ENCODE peak calls at places on chromosomes 1 and 21, in nine cellular contexts. One of them, this sample, is unnamed.

GRCh38 chr1:56424744-56425493 is 154.4 kb downstream of the PLPP3 start:
- DNase-seq in neuronal stem cell: no peak
- DNase-seq in astrocyte: peak; percentile 47
- DNase-seq in BE2C: peak; percentile 48
- DNase-seq in adrenal gland: peak; percentile 81
- DNase-seq in HCT116: peak; percentile 36
- DNase-seq in IMR-90: peak; percentile 71
- DNase-seq in hepatocyte: peak; percentile 59
- DNase-seq in stomach: peak; percentile 68
- DNase-seq in this sample: peak; percentile 45

GRCh38 chr1:8026153-8026975 is at the start of gene ERRFI1:
- DNase-seq in neuronal stem cell: peak; percentile 96
- DNase-seq in astrocyte: peak; percentile 85
- DNase-seq in BE2C: peak; percentile 86
- DNase-seq in adrenal gland: peak; percentile 93
- DNase-seq in HCT116: peak; percentile 83
- DNase-seq in IMR-90: peak; percentile 93
- DNase-seq in hepatocyte: peak; percentile 98
- DNase-seq in stomach: peak; percentile 97
- DNase-seq in this sample: peak; percentile 95

GRCh38 chr1:58861510-58861909 is 77.7 kb upstream of the JUN start:
- DNase-seq in neuronal stem cell: no peak
- DNase-seq in astrocyte: no peak
- DNase-seq in BE2C: no peak
- DNase-seq in adrenal gland: no peak
- DNase-seq in HCT116: no peak
- DNase-seq in IMR-90: peak; percentile 33
- DNase-seq in hepatocyte: no peak
- DNase-seq in stomach: no peak
- DNase-seq in this sample: no peak

GRCh38 chr21:32829504-32829903 is 57.9 kb upstream of the PAXBP1 start:
- DNase-seq in neuronal stem cell: no peak
- DNase-seq in astrocyte: no peak
- DNase-seq in BE2C: no peak
- DNase-seq in adrenal gland: no peak
- DNase-seq in HCT116: no peak
- DNase-seq in IMR-90: no peak
- DNase-seq in hepatocyte: no peak
- DNase-seq in stomach: no peak
- DNase-seq in this sample: no peak

GRCh38 chr1:81113688-81114087 is 687.0 kb upstream of the ADGRL2 start:
- DNase-seq in neuronal stem cell: no peak
- DNase-seq in astrocyte: peak; percentile 68
- DNase-seq in BE2C: no peak
- DNase-seq in adrenal gland: no peak
- DNase-seq in HCT116: no peak
- DNase-seq in IMR-90: peak; percentile 31
- DNase-seq in hepatocyte: no peak
- DNase-seq in stomach: no peak
- DNase-seq in this sample: no peak

GRCh38 chr1:181086926-181087325 is 1.6 kb upstream of the IER5 start:
- DNase-seq in neuronal stem cell: no peak
- DNase-seq in astrocyte: peak; percentile 70
- DNase-seq in BE2C: no peak
- DNase-seq in adrenal gland: no peak
- DNase-seq in HCT116: no peak
- DNase-seq in IMR-90: peak; percentile 80
- DNase-seq in hepatocyte: no peak
- DNase-seq in stomach: no peak
- DNase-seq in this sample: no peak

GRCh38 chr1:947958-948357 is 11.1 kb downstream of the NOC2L start:
- DNase-seq in neuronal stem cell: no peak
- DNase-seq in astrocyte: no peak
- DNase-seq in BE2C: no peak
- DNase-seq in adrenal gland: no peak
- DNase-seq in HCT116: no peak
- DNase-seq in IMR-90: no peak
- DNase-seq in hepatocyte: no peak
- DNase-seq in stomach: no peak
- DNase-seq in this sample: no peak

GRCh38 chr21:45043541-45044020 is 30.8 kb upstream of the ADARB1 start:
- DNase-seq in neuronal stem cell: no peak
- DNase-seq in astrocyte: no peak
- DNase-seq in BE2C: no peak
- DNase-seq in adrenal gland: no peak
- DNase-seq in HCT116: no peak
- DNase-seq in IMR-90: no peak
- DNase-seq in hepatocyte: no peak
- DNase-seq in stomach: no peak
- DNase-seq in this sample: no peak

GRCh38 chr1:111139234-111139955 is 498 bp downstream of the DRAM2 start:
- DNase-seq in neuronal stem cell: peak; percentile 65
- DNase-seq in astrocyte: peak; percentile 58
- DNase-seq in BE2C: no peak
- DNase-seq in adrenal gland: peak; percentile 56
- DNase-seq in HCT116: peak; percentile 18
- DNase-seq in IMR-90: peak; percentile 58
- DNase-seq in hepatocyte: peak; percentile 71
- DNase-seq in stomach: peak; percentile 30
- DNase-seq in this sample: peak; percentile 81

GRCh38 chr1:32681501-32681900 is 21.1 kb downstream of the SYNC start:
- DNase-seq in neuronal stem cell: no peak
- DNase-seq in astrocyte: no peak
- DNase-seq in BE2C: no peak
- DNase-seq in adrenal gland: peak; percentile 41
- DNase-seq in HCT116: no peak
- DNase-seq in IMR-90: peak; percentile 28
- DNase-seq in hepatocyte: no peak
- DNase-seq in stomach: no peak
- DNase-seq in this sample: no peak

GRCh38 chr1:115980998-115981993 is 5.0 kb downstream of the SLC22A15 start:
- DNase-seq in neuronal stem cell: no peak
- DNase-seq in astrocyte: peak; percentile 9
- DNase-seq in BE2C: peak; percentile 20
- DNase-seq in adrenal gland: peak; percentile 21
- DNase-seq in HCT116: peak; percentile 42
- DNase-seq in IMR-90: peak; percentile 16
- DNase-seq in hepatocyte: peak; percentile 62
- DNase-seq in stomach: no peak
- DNase-seq in this sample: peak; percentile 70

GRCh38 chr1:162660598-162660997 is 28.3 kb downstream of the DDR2 start:
- DNase-seq in neuronal stem cell: no peak
- DNase-seq in astrocyte: peak; percentile 12
- DNase-seq in BE2C: no peak
- DNase-seq in adrenal gland: no peak
- DNase-seq in HCT116: no peak
- DNase-seq in IMR-90: no peak
- DNase-seq in hepatocyte: peak; percentile 22
- DNase-seq in stomach: no peak
- DNase-seq in this sample: peak; percentile 48

GRCh38 chr1:163036661-163037060 is 32.5 kb upstream of the RGS4 start:
- DNase-seq in neuronal stem cell: no peak
- DNase-seq in astrocyte: peak; percentile 48
- DNase-seq in BE2C: no peak
- DNase-seq in adrenal gland: no peak
- DNase-seq in HCT116: no peak
- DNase-seq in IMR-90: peak; percentile 29
- DNase-seq in hepatocyte: no peak
- DNase-seq in stomach: no peak
- DNase-seq in this sample: no peak

GRCh38 chr1:152515454-152515823 is 1.2 kb downstream of the CRCT1 start:
- DNase-seq in neuronal stem cell: no peak
- DNase-seq in astrocyte: peak; percentile 23
- DNase-seq in BE2C: no peak
- DNase-seq in adrenal gland: no peak
- DNase-seq in HCT116: no peak
- DNase-seq in IMR-90: peak; percentile 4
- DNase-seq in hepatocyte: no peak
- DNase-seq in stomach: no peak
- DNase-seq in this sample: peak; percentile 15

GRCh38 chr1:84012018-84012417 is 13.1 kb upstream of the TTLL7 start:
- DNase-seq in neuronal stem cell: no peak
- DNase-seq in astrocyte: no peak
- DNase-seq in BE2C: no peak
- DNase-seq in adrenal gland: no peak
- DNase-seq in HCT116: no peak
- DNase-seq in IMR-90: no peak
- DNase-seq in hepatocyte: no peak
- DNase-seq in stomach: no peak
- DNase-seq in this sample: no peak

GRCh38 chr1:85571181-85571540 is 9.4 kb upstream of the CCN1 start:
- DNase-seq in neuronal stem cell: no peak
- DNase-seq in astrocyte: no peak
- DNase-seq in BE2C: no peak
- DNase-seq in adrenal gland: no peak
- DNase-seq in HCT116: no peak
- DNase-seq in IMR-90: peak; percentile 17
- DNase-seq in hepatocyte: no peak
- DNase-seq in stomach: no peak
- DNase-seq in this sample: no peak

GRCh38 chr1:85570446-85571180 is 9.9 kb upstream of the CCN1 start:
- DNase-seq in neuronal stem cell: no peak
- DNase-seq in astrocyte: no peak
- DNase-seq in BE2C: no peak
- DNase-seq in adrenal gland: no peak
- DNase-seq in HCT116: no peak
- DNase-seq in IMR-90: no peak
- DNase-seq in hepatocyte: no peak
- DNase-seq in stomach: no peak
- DNase-seq in this sample: no peak

GRCh38 chr1:85571830-85572229 is 8.7 kb upstream of the CCN1 start:
- DNase-seq in neuronal stem cell: no peak
- DNase-seq in astrocyte: peak; percentile 51
- DNase-seq in BE2C: no peak
- DNase-seq in adrenal gland: no peak
- DNase-seq in HCT116: no peak
- DNase-seq in IMR-90: no peak
- DNase-seq in hepatocyte: no peak
- DNase-seq in stomach: no peak
- DNase-seq in this sample: no peak

GRCh38 chr1:85573348-85573747 is 7.2 kb upstream of the CCN1 start:
- DNase-seq in neuronal stem cell: no peak
- DNase-seq in astrocyte: no peak
- DNase-seq in BE2C: no peak
- DNase-seq in adrenal gland: no peak
- DNase-seq in HCT116: no peak
- DNase-seq in IMR-90: peak; percentile 53
- DNase-seq in hepatocyte: no peak
- DNase-seq in stomach: no peak
- DNase-seq in this sample: no peak

DNA sequence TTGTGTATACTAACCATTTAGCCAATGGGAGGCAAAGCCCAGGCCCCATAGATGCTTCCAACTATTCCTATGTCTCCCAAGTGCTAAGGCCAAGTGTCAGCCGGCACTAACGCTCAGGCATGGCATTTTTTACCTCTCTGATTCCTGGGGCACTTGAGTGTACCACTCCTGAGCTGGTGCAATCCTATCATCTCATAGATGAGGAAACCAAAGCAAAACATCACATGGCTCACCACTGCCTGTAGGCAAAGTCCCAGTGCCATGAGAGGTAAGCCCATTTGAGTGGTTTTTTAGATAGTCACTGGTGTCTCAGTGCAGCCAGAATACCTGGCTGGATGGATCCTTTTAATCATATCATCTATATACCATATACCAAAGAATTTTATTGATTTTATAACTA is 8.0 kb upstream of the CCN1 start:
- DNase-seq in neuronal stem cell: no peak
- DNase-seq in astrocyte: no peak
- DNase-seq in BE2C: no peak
- DNase-seq in adrenal gland: no peak
- DNase-seq in HCT116: no peak
- DNase-seq in IMR-90: no peak
- DNase-seq in hepatocyte: no peak
- DNase-seq in stomach: no peak
- DNase-seq in this sample: no peak
- H3K4me1 ChIP-seq in neuronal stem cell: peaks cover 3% of the 10 kb centered on the region
- H3K4me1 ChIP-seq in astrocyte: peaks cover 70% of the 10 kb centered on the region
- H3K4me1 ChIP-seq in BE2C: no peaks in the 10 kb centered on the region
- H3K4me1 ChIP-seq in adrenal gland: no peaks in the 10 kb centered on the region
- H3K4me1 ChIP-seq in HCT116: peaks cover 42% of the 10 kb centered on the region
- H3K4me1 ChIP-seq in IMR-90: peaks cover 35% of the 10 kb centered on the region
- H3K4me1 ChIP-seq in hepatocyte: peaks cover 9% of the 10 kb centered on the region
- H3K4me1 ChIP-seq in stomach: peaks cover 12% of the 10 kb centered on the region
- H3K4me1 ChIP-seq in this sample: no peaks in the 10 kb centered on the region

DNA sequence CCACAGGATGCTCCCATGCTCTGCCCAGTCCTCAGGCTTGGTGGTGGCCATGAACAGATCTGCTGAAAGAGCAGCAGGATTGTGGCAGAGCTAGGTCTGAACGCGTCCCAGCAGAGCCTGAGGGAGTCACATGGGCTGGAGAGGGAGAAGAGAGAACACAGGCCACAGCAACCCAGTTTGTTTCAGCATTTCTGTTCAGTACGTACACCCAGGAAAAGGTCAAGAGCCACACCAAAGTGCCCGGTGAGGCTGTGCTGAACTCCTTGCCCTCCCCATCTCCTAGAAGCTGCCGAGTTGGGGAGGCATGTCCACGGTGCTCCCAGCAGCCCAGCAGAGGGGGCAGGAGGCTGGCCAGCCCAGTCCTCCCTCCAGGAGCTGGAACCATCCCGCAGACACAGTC is 5.5 kb downstream of the PKP1 start:
- DNase-seq in neuronal stem cell: no peak
- DNase-seq in astrocyte: no peak
- DNase-seq in BE2C: no peak
- DNase-seq in adrenal gland: no peak
- DNase-seq in HCT116: no peak
- DNase-seq in IMR-90: no peak
- DNase-seq in hepatocyte: no peak
- DNase-seq in stomach: no peak
- DNase-seq in this sample: no peak
- H3K4me1 ChIP-seq in neuronal stem cell: no peaks in the 10 kb centered on the region
- H3K4me1 ChIP-seq in astrocyte: no peaks in the 10 kb centered on the region
- H3K4me1 ChIP-seq in BE2C: no peaks in the 10 kb centered on the region
- H3K4me1 ChIP-seq in adrenal gland: no peaks in the 10 kb centered on the region
- H3K4me1 ChIP-seq in HCT116: peaks cover 27% of the 10 kb centered on the region
- H3K4me1 ChIP-seq in IMR-90: no peaks in the 10 kb centered on the region
- H3K4me1 ChIP-seq in hepatocyte: no peaks in the 10 kb centered on the region
- H3K4me1 ChIP-seq in stomach: no peaks in the 10 kb centered on the region
- H3K4me1 ChIP-seq in this sample: peaks cover 65% of the 10 kb centered on the region

DNA sequence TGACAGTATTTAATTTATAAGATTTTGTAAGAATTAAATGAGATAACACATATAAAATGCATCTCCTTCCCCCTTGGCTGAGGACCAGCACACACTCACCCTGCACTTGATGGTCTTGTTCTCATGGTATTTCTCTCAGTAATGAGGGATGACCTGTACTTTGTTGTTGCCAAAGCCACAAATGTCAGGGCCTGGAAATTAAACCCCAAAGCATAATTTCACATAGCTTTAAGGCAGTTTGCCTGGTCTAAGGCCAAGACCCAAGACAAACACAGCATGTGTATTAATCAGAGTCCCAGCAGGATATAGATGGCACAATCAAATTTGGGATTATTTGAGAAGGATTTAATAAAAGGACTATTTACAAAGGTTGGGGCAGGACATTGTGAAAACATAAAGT is 48.6 kb upstream of the EPS15 start:
- DNase-seq in neuronal stem cell: no peak
- DNase-seq in astrocyte: peak; percentile 96
- DNase-seq in BE2C: no peak
- DNase-seq in adrenal gland: no peak
- DNase-seq in HCT116: no peak
- DNase-seq in IMR-90: peak; percentile 89
- DNase-seq in hepatocyte: no peak
- DNase-seq in stomach: no peak
- DNase-seq in this sample: no peak
- H3K4me1 ChIP-seq in neuronal stem cell: peaks cover 2% of the 10 kb centered on the region
- H3K4me1 ChIP-seq in astrocyte: peaks cover 29% of the 10 kb centered on the region
- H3K4me1 ChIP-seq in BE2C: no peaks in the 10 kb centered on the region
- H3K4me1 ChIP-seq in adrenal gland: peaks cover 32% of the 10 kb centered on the region
- H3K4me1 ChIP-seq in HCT116: peaks cover 50% of the 10 kb centered on the region
- H3K4me1 ChIP-seq in IMR-90: peaks cover 14% of the 10 kb centered on the region
- H3K4me1 ChIP-seq in hepatocyte: peaks cover 21% of the 10 kb centered on the region
- H3K4me1 ChIP-seq in stomach: peaks cover 31% of the 10 kb centered on the region
- H3K4me1 ChIP-seq in this sample: peaks cover 7% of the 10 kb centered on the region

GRCh38 chr1:244173765-244174164 is 122.7 kb downstream of the ZBTB18 start:
- DNase-seq in neuronal stem cell: no peak
- DNase-seq in astrocyte: peak; percentile 54
- DNase-seq in BE2C: no peak
- DNase-seq in adrenal gland: no peak
- DNase-seq in HCT116: no peak
- DNase-seq in IMR-90: no peak
- DNase-seq in hepatocyte: no peak
- DNase-seq in stomach: no peak
- DNase-seq in this sample: no peak
- H3K4me1 ChIP-seq in neuronal stem cell: peaks cover 5% of the 10 kb centered on the region
- H3K4me1 ChIP-seq in astrocyte: no peaks in the 10 kb centered on the region
- H3K4me1 ChIP-seq in BE2C: peaks cover 4% of the 10 kb centered on the region
- H3K4me1 ChIP-seq in adrenal gland: no peaks in the 10 kb centered on the region
- H3K4me1 ChIP-seq in HCT116: no peaks in the 10 kb centered on the region
- H3K4me1 ChIP-seq in IMR-90: peaks cover 5% of the 10 kb centered on the region
- H3K4me1 ChIP-seq in hepatocyte: peaks cover 6% of the 10 kb centered on the region
- H3K4me1 ChIP-seq in stomach: no peaks in the 10 kb centered on the region
- H3K4me1 ChIP-seq in this sample: no peaks in the 10 kb centered on the region